ENCODE peak calls at places on chromosomes 1 and 21, in six cellular contexts. L is GM10248, C is amniotic stem cell, N is neuronal stem cell, G is NCI-H1694 treated with DMSO at 0.1 percent for 48 hours, X is GM19239. M is an unnamed sample.

GRCh38 chr1:199545780-199546179 is 481.7 kb upstream of the NR5A2 start:
- DNase-seq in L (no peak), C (no peak), N (no peak), G (no peak), X (no peak), M (peak)

GRCh38 chr1:12434174-12434573 is 183.8 kb downstream of the DHRS3 start:
- DNase-seq in L (peak), C (no peak), N (no peak), G (no peak), X (peak), M (peak)

GRCh38 chr1:49298304-49298703 is 521.6 kb upstream of the BEND5 start:
- DNase-seq in L (no peak), C (no peak), N (no peak), G (no peak), X (no peak), M (no peak)

GRCh38 chr1:200038987-200039848 is 11.7 kb downstream of the NR5A2 start:
- DNase-seq in L (peak), C (no peak), N (peak), G (no peak), X (no peak), M (peak)

GRCh38 chr1:227318003-227318851 is at the start of gene CDC42BPA:
- DNase-seq in L (peak), C (peak), N (peak), G (peak), X (peak), M (peak)

GRCh38 chr21:30900881-30901280 is 19.5 kb upstream of the KRTAP11-1 start:
- DNase-seq in L (no peak), C (no peak), N (no peak), G (no peak), X (no peak), M (no peak)

GRCh38 chr1:23444104-23444533 is 19.6 kb upstream of the TCEA3 start:
- DNase-seq in L (no peak), C (no peak), N (no peak), G (no peak), X (no peak), M (no peak)

GRCh38 chr1:3265800-3266485 is 188.5 kb upstream of the ARHGEF16 start:
- DNase-seq in L (no peak), C (no peak), N (no peak), G (no peak), X (no peak), M (no peak)

GRCh38 chr1:234584926-234585325 is 25.1 kb downstream of the IRF2BP2 start:
- DNase-seq in L (no peak), C (no peak), N (no peak), G (no peak), X (no peak), M (no peak)

GRCh38 chr1:89274431-89274857 is 1.8 kb upstream of the GBP5 start:
- DNase-seq in L (no peak), C (no peak), N (no peak), G (no peak), X (no peak), M (peak)

GRCh38 chr1:66549017-66549416 is 15.1 kb downstream of the SGIP1 start:
- DNase-seq in L (no peak), C (no peak), N (no peak), G (no peak), X (no peak), M (no peak)

GRCh38 chr21:45535341-45536081 is 6.7 kb downstream of the SLC19A1 start:
- DNase-seq in L (no peak), C (no peak), N (no peak), G (no peak), X (no peak), M (no peak)

GRCh38 chr1:169487153-169487552 is 1.4 kb upstream of the SLC19A2 start:
- DNase-seq in L (no peak), C (no peak), N (no peak), G (no peak), X (no peak), M (no peak)

GRCh38 chr1:207823880-207824566 is 72.2 kb downstream of the CD46 start:
- DNase-seq in L (peak), C (peak), N (peak), G (no peak), X (no peak), M (peak)

GRCh38 chr21:41536076-41536826 is 28.3 kb upstream of the TMPRSS2 start:
- DNase-seq in L (no peak), C (no peak), N (no peak), G (no peak), X (no peak), M (peak)

GRCh38 chr1:74205236-74205635 is 7.2 kb downstream of the FPGT start:
- DNase-seq in L (no peak), C (peak), N (peak), G (no peak), X (no peak), M (no peak)

GRCh38 chr1:19974822-19975416 is 4.5 kb downstream of the PLA2G2A start:
- DNase-seq in L (peak), C (no peak), N (peak), G (peak), X (no peak), M (peak)

GRCh38 chr1:67560580-67561285 is 124.3 kb upstream of the GADD45A start:
- DNase-seq in L (no peak), C (no peak), N (no peak), G (no peak), X (no peak), M (no peak)

GRCh38 chr1:147569587-147570241 is 28.4 kb downstream of the BCL9 start:
- DNase-seq in L (no peak), C (no peak), N (no peak), G (no peak), X (no peak), M (no peak)

GRCh38 chr1:3007298-3008147 is 13.7 kb upstream of the ACTRT2 start:
- DNase-seq in L (no peak), C (no peak), N (no peak), G (no peak), X (no peak), M (no peak)

GRCh38 chr1:34846265-34846664 is 13.3 kb downstream of the SMIM12 start:
- DNase-seq in L (no peak), C (no peak), N (no peak), G (no peak), X (no peak), M (no peak)

GRCh38 chr21:42341776-42342542 is 8.8 kb downstream of the TFF2 start:
- DNase-seq in L (no peak), C (no peak), N (no peak), G (no peak), X (no peak), M (no peak)

GRCh38 chr1:27527857-27528700 is 38.1 kb upstream of the WASF2 start:
- DNase-seq in L (peak), C (no peak), N (peak), G (no peak), X (no peak), M (peak)

GRCh38 chr1:2413495-2414296 is 1.3 kb upstream of the PEX10 start:
- DNase-seq in L (no peak), C (no peak), N (no peak), G (no peak), X (no peak), M (no peak)

GRCh38 chr1:34188418-34188817 is 11.7 kb downstream of the C1orf94 start:
- DNase-seq in L (no peak), C (no peak), N (no peak), G (no peak), X (no peak), M (no peak)

GRCh38 chr1:223350361-223350908 is 13.5 kb downstream of the SUSD4 start:
- DNase-seq in L (no peak), C (no peak), N (no peak), G (no peak), X (no peak), M (no peak)

GRCh38 chr1:41618066-41618825 is 133.8 kb upstream of the EDN2 start:
- DNase-seq in L (no peak), C (no peak), N (no peak), G (no peak), X (no peak), M (peak)

GRCh38 chr1:86409416-86410021 is 13.4 kb upstream of the ODF2L start:
- DNase-seq in L (no peak), C (no peak), N (no peak), G (no peak), X (no peak), M (no peak)

GRCh38 chr1:15758953-15759661 is 512 bp downstream of the FBLIM1 start:
- DNase-seq in L (no peak), C (no peak), N (no peak), G (no peak), X (no peak), M (peak)

GRCh38 chr21:28801906-28802305 is 190.8 kb downstream of the LTN1 start:
- DNase-seq in L (no peak), C (no peak), N (no peak), G (no peak), X (no peak), M (no peak)

GRCh38 chr1:8427493-8427892 is 109.6 kb downstream of the SLC45A1 start:
- DNase-seq in L (peak), C (no peak), N (no peak), G (no peak), X (no peak), M (no peak)

GRCh38 chr1:244709076-244709475 is 56.1 kb downstream of the DESI2 start:
- DNase-seq in L (no peak), C (no peak), N (no peak), G (no peak), X (no peak), M (no peak)

GRCh38 chr21:45826733-45827692 is 154.6 kb upstream of the COL6A1 start:
- DNase-seq in L (no peak), C (no peak), N (no peak), G (no peak), X (no peak), M (no peak)

GRCh38 chr1:69777933-69778332 is 210.2 kb downstream of the LRRC7 start:
- DNase-seq in L (no peak), C (no peak), N (no peak), G (no peak), X (no peak), M (no peak)

GRCh38 chr1:46039571-46040052 is 92.8 kb downstream of the PIK3R3 start:
- DNase-seq in L (no peak), C (no peak), N (no peak), G (no peak), X (no peak), M (no peak)